ENCODE peak calls at places on chromosomes 6 and 20, in four cellular contexts. F is GM13977, T is NCI-H1417, M is cardiac muscle cell. X is an unnamed sample.

GRCh38 chr6:100460650-100461204 is 4.0 kb downstream of the SIM1 start:
- DNase-seq in F (no peak), T (peak; percentile 83), M (no peak), X (no peak)

GRCh38 chr20:3502878-3503277 is 32.1 kb downstream of the ATRN start:
- DNase-seq in F (no peak), T (no peak), M (no peak), X (no peak)

GRCh38 chr6:1686117-1687098 is 76.7 kb downstream of the FOXC1 start:
- DNase-seq in F (no peak), T (peak; percentile 44), M (peak; percentile 27), X (no peak)

GRCh38 chr6:44122821-44123220 is 4.4 kb downstream of the MRPL14 start:
- DNase-seq in F (no peak), T (no peak), M (no peak), X (peak; percentile 54)

GRCh38 chr6:152071843-152072242 is 264.4 kb downstream of the ESR1 start:
- DNase-seq in F (no peak), T (no peak), M (no peak), X (no peak)

GRCh38 chr6:89148016-89148750 is 2.3 kb downstream of the PM20D2 start:
- DNase-seq in F (no peak), T (no peak), M (no peak), X (no peak)

GRCh38 chr20:9330151-9330550 is 184.2 kb upstream of the LAMP5 start:
- DNase-seq in F (no peak), T (no peak), M (no peak), X (no peak)

GRCh38 chr20:45104786-45105185 is 3.9 kb upstream of the KCNS1 start:
- DNase-seq in F (no peak), T (no peak), M (no peak), X (no peak)

GRCh38 chr6:70254784-70255183 is 48.1 kb downstream of the COL9A1 start:
- DNase-seq in F (no peak), T (no peak), M (no peak), X (no peak)

GRCh38 chr6:42820509-42821340 is 38.9 kb downstream of the BICRAL start:
- DNase-seq in F (no peak), T (no peak), M (no peak), X (no peak)

GRCh38 chr20:62617711-62618483 is 24.4 kb upstream of the SLCO4A1 start:
- DNase-seq in F (peak; percentile 62), T (no peak), M (no peak), X (no peak)

GRCh38 chr6:148831064-148831463 is 84.2 kb downstream of the UST start:
- DNase-seq in F (peak; percentile 21), T (no peak), M (no peak), X (no peak)

GRCh38 chr6:12258191-12258590 is 32.0 kb upstream of the EDN1 start:
- DNase-seq in F (no peak), T (no peak), M (no peak), X (no peak)

GRCh38 chr6:21402368-21402767 is 191.2 kb upstream of the SOX4 start:
- DNase-seq in F (peak; percentile 31), T (no peak), M (no peak), X (no peak)

GRCh38 chr6:44167567-44167966 is 8.9 kb downstream of the CAPN11 start:
- DNase-seq in F (no peak), T (no peak), M (no peak), X (no peak)

GRCh38 chr6:5471044-5471443 is 209.7 kb downstream of the FARS2 start:
- DNase-seq in F (peak; percentile 75), T (peak; percentile 85), M (peak; percentile 78), X (peak; percentile 57)

GRCh38 chr6:20948531-20948930 is 414.3 kb downstream of the CDKAL1 start:
- DNase-seq in F (no peak), T (peak; percentile 20), M (no peak), X (no peak)

GRCh38 chr6:19557191-19557590 is 280.0 kb upstream of the ID4 start:
- DNase-seq in F (no peak), T (no peak), M (no peak), X (no peak)

GRCh38 chr6:3389390-3390167 is 67.3 kb downstream of the SLC22A23 start:
- DNase-seq in F (no peak), T (no peak), M (no peak), X (no peak)

GRCh38 chr6:46935687-46936086 is 13.9 kb upstream of the ADGRF5 start:
- DNase-seq in F (no peak), T (no peak), M (peak; percentile 27), X (no peak)

GRCh38 chr20:44054849-44055248 is 132.1 kb downstream of the JPH2 start:
- DNase-seq in F (no peak), T (no peak), M (no peak), X (no peak)